ENCODE peak calls at places on chromosome 4, in seven cellular contexts. Y is neuronal stem cell; A is NCI-H2029; D is hepatocyte; T is B cell; J is posterior cingulate gyrus; R is activated CD8-positive, alpha-beta memory T cell treated with anti-CD3 and anti-CD28 coated beads, Interleukin-2, amount 50 U/mL, for 4 hours. I is an unnamed sample.

GRCh38 chr4:177097291-177097690 is 212.4 kb upstream of the NEIL3 start:
- DNase-seq in T (no peak), R (no peak), D (no peak), J (no peak), Y (no peak), A (no peak), I (no peak)

GRCh38 chr4:71498002-71498401 is 159.2 kb downstream of the SLC4A4 start:
- DNase-seq in D (no peak), A (peak), J (no peak), Y (no peak), T (no peak), R (no peak), I (peak)

GRCh38 chr4:109811707-109812106 is 3.9 kb upstream of the GAR1 start:
- DNase-seq in A (no peak), D (no peak), T (no peak), J (no peak), R (no peak), Y (no peak), I (no peak)

GRCh38 chr4:127623755-127624087 is 9.0 kb upstream of the INTU start:
- DNase-seq in A (no peak), Y (no peak), J (no peak), D (peak), R (no peak), T (no peak), I (no peak)

GRCh38 chr4:42490015-42490414 is 92.7 kb downstream of the SHISA3 start:
- DNase-seq in Y (no peak), J (no peak), D (no peak), A (no peak), R (no peak), T (no peak), I (no peak)

GRCh38 chr4:113849771-113850170 is 88.2 kb upstream of the CAMK2D start:
- DNase-seq in J (no peak), T (no peak), Y (no peak), D (no peak), R (no peak), A (no peak), I (no peak)

GRCh38 chr4:94976371-94977011 is 218.7 kb downstream of the BMPR1B start:
- DNase-seq in J (no peak), D (no peak), T (no peak), R (no peak), Y (no peak), A (no peak), I (no peak)

GRCh38 chr4:80335554-80336358 is at the start of gene CFAP299:
- DNase-seq in A (peak), J (no peak), T (peak), Y (peak), R (peak), D (peak), I (peak)

GRCh38 chr4:3845094-3845743 is 79.0 kb downstream of the ADRA2C start:
- DNase-seq in Y (no peak), A (no peak), D (no peak), T (no peak), J (no peak), R (no peak), I (no peak)

GRCh38 chr4:157978680-157979361 is 194.0 kb downstream of the GASK1B start:
- DNase-seq in R (peak), D (peak), T (no peak), Y (peak), A (peak), J (peak), I (peak)

GRCh38 chr4:142141201-142141600 is 504.8 kb downstream of the IL15 start:
- DNase-seq in R (no peak), D (no peak), A (no peak), T (no peak), J (no peak), Y (no peak), I (no peak)

GRCh38 chr4:169205146-169205806 is 65.5 kb downstream of the SH3RF1 start:
- DNase-seq in A (no peak), R (no peak), T (no peak), Y (no peak), D (no peak), J (no peak), I (no peak)

GRCh38 chr4:138241281-138242075 is 671 bp downstream of the SLC7A11 start:
- DNase-seq in D (peak), Y (no peak), R (no peak), J (no peak), A (no peak), T (no peak), I (peak)

GRCh38 chr4:154822775-154823174 is 41.7 kb downstream of the RBM46 start:
- DNase-seq in R (no peak), Y (no peak), D (no peak), T (no peak), J (no peak), A (no peak), I (no peak)

GRCh38 chr4:124282301-124282898 is 430.1 kb downstream of the ANKRD50 start:
- DNase-seq in Y (no peak), D (no peak), T (no peak), R (no peak), A (no peak), J (no peak), I (no peak)

GRCh38 chr4:3387943-3388348 is 53.8 kb upstream of the HGFAC start:
- DNase-seq in R (no peak), A (peak), Y (no peak), J (no peak), T (peak), D (no peak), I (no peak)

GRCh38 chr4:15912236-15912635 is 26.3 kb downstream of the FGFBP1 start:
- DNase-seq in A (no peak), J (no peak), R (no peak), Y (no peak), D (no peak), T (no peak), I (no peak)

GRCh38 chr4:41709844-41710481 is 38.6 kb downstream of the PHOX2B start:
- DNase-seq in R (no peak), D (peak), Y (no peak), J (no peak), A (no peak), T (no peak), I (peak)

GRCh38 chr4:2947926-2948325 is 15.3 kb downstream of the NOP14 start:
- DNase-seq in Y (no peak), R (no peak), A (no peak), T (no peak), D (no peak), J (no peak), I (no peak)

GRCh38 chr4:99649208-99649607 is 8.4 kb downstream of the C4orf54 start:
- DNase-seq in R (no peak), A (no peak), D (no peak), Y (no peak), T (no peak), J (no peak), I (no peak)

GRCh38 chr4:83046693-83047473 is 11.9 kb downstream of the COPS4 start:
- DNase-seq in Y (no peak), J (no peak), D (no peak), R (no peak), A (no peak), T (no peak), I (no peak)

GRCh38 chr4:54941994-54942552 is 183.3 kb downstream of the KDR start:
- DNase-seq in D (no peak), T (peak), J (no peak), Y (no peak), R (no peak), A (peak), I (peak)

GRCh38 chr4:19194672-19195071 is 1057.0 kb upstream of the SLIT2 start:
- DNase-seq in Y (no peak), R (no peak), T (no peak), A (no peak), D (no peak), J (no peak), I (no peak)

GRCh38 chr4:140861359-140862181 is 105.4 kb upstream of the TBC1D9 start:
- DNase-seq in A (peak), R (peak), J (no peak), T (peak), Y (peak), D (peak), I (peak)

GRCh38 chr4:6749340-6750171 is 33.0 kb upstream of the KIAA0232 start:
- DNase-seq in R (no peak), T (no peak), D (peak), A (peak), Y (no peak), J (no peak), I (peak)

GRCh38 chr4:189124149-189124758 is 816.4 kb upstream of the FRG1 start:
- DNase-seq in T (no peak), R (no peak), J (peak), Y (peak), A (peak), D (peak), I (peak)